ENCODE peak calls at places on chromosomes 6 and 20, in five cellular contexts. F is AG10803, J is choroid plexus epithelial cell, R is lower leg skin, Q is GM23338. D is an unnamed sample.

GRCh38 chr20:44850272-44850671 is 35.2 kb upstream of the YWHAB start:
- DNase-seq in J (no peak), F (no peak), R (no peak), Q (no peak), D (no peak)

GRCh38 chr6:39834278-39834677 is 42.1 kb downstream of the DAAM2 start:
- DNase-seq in R (no peak), Q (no peak), J (no peak), F (no peak), D (no peak)

GRCh38 chr20:11128131-11128831 is 454.5 kb upstream of the JAG1 start:
- DNase-seq in J (peak), Q (no peak), F (peak), R (peak), D (no peak)

GRCh38 chr6:16822975-16823374 is 61.7 kb upstream of the ATXN1 start:
- DNase-seq in F (no peak), Q (peak), R (no peak), J (no peak), D (no peak)

GRCh38 chr6:72826033-72826432 is 204.2 kb downstream of the KCNQ5 start:
- DNase-seq in R (no peak), F (no peak), Q (no peak), J (peak), D (no peak)

GRCh38 chr20:6851136-6851535 is 83.7 kb downstream of the BMP2 start:
- DNase-seq in Q (no peak), J (no peak), F (no peak), R (no peak), D (no peak)

GRCh38 chr6:27591660-27592059 is 118.8 kb upstream of the ZNF184 start:
- DNase-seq in Q (peak), J (peak), F (no peak), R (no peak), D (no peak)

GRCh38 chr6:33790910-33791309 is 2.0 kb upstream of the LEMD2 start:
- DNase-seq in R (no peak), F (no peak), J (no peak), Q (no peak), D (no peak)

GRCh38 chr6:112360498-112360897 is 13.4 kb downstream of the RFPL4B start:
- DNase-seq in Q (no peak), F (peak), J (peak), R (no peak), D (no peak)

GRCh38 chr20:16222859-16223411 is 350.3 kb downstream of the KIF16B start:
- DNase-seq in Q (no peak), J (no peak), R (no peak), F (no peak), D (no peak)

GRCh38 chr6:9801255-9801757 is 613.6 kb downstream of the TFAP2A start:
- DNase-seq in F (peak), J (no peak), R (no peak), Q (no peak), D (no peak)

GRCh38 chr20:12098411-12098810 is 180.7 kb downstream of the BTBD3 start:
- DNase-seq in R (no peak), Q (no peak), F (no peak), J (no peak), D (no peak)

GRCh38 chr20:37533154-37533715 is 5.6 kb upstream of the BLCAP start:
- DNase-seq in R (no peak), Q (no peak), J (no peak), F (no peak), D (no peak)

GRCh38 chr6:113632220-113632864 is 224.8 kb upstream of the MARCKS start:
- DNase-seq in Q (no peak), F (peak), J (peak), R (peak), D (no peak)

GRCh38 chr20:32483351-32484220 is 101.5 kb downstream of the NOL4L start:
- DNase-seq in Q (peak), F (peak), R (no peak), J (peak), D (no peak)

GRCh38 chr6:82783587-82784253 is 281.9 kb downstream of the UBE3D start:
- DNase-seq in Q (peak), R (no peak), F (no peak), J (no peak), D (no peak)

GRCh38 chr6:64012351-64013060 is 376.9 kb downstream of the PHF3 start:
- DNase-seq in Q (peak), F (peak), R (no peak), J (peak), D (no peak)
- TF ChIP-seq CTCF in Q (peak), F (peak), R (no peak), J (peak), D (no peak)

GRCh38 chr6:159789377-159790148 is at the start of gene TCP1:
- DNase-seq in R (peak), Q (peak), F (peak), J (peak), D (peak)
- TF ChIP-seq CTCF in R (no peak), Q (no peak), F (no peak), J (no peak), D (no peak)

GRCh38 chr6:44298055-44298803 is 14.9 kb downstream of the AARS2 start:
- DNase-seq in J (peak), F (no peak), Q (peak), R (no peak), D (no peak)
- TF ChIP-seq CTCF in J (no peak), F (no peak), Q (peak), R (no peak), D (no peak)

DNA sequence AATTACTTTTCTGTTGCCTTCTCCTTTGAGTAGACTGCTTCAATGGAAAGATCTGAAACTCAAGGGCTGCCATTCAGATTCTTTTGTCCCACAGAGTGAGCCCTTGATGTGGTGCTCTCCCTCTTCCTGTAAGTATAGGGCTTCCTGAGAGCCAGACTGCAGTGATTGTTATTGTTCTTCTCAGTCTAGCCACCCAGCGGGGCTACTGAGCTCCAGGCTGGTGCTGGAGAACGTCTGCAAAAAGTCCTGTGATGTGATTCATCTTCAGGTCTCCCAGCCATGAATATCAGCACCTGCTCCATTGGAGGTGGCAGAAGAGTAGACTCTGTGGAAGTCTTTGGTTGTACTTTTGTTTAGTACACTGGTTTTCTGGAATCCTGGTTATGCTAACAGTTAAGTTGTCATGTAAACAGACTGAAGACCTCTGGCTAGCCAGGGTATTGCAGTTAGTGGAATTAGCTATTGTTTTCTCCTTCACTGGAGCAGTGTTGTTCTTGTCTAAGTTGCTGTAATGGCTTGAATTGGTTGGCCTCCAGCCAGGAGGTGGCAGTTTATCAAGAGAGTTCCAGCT is 240.9 kb downstream of the COL12A1 start:
- DNase-seq in R (no peak), F (no peak), Q (peak), J (no peak), D (no peak)
- TF ChIP-seq CTCF in R (no peak), F (no peak), Q (peak), J (no peak), D (no peak)

DNA sequence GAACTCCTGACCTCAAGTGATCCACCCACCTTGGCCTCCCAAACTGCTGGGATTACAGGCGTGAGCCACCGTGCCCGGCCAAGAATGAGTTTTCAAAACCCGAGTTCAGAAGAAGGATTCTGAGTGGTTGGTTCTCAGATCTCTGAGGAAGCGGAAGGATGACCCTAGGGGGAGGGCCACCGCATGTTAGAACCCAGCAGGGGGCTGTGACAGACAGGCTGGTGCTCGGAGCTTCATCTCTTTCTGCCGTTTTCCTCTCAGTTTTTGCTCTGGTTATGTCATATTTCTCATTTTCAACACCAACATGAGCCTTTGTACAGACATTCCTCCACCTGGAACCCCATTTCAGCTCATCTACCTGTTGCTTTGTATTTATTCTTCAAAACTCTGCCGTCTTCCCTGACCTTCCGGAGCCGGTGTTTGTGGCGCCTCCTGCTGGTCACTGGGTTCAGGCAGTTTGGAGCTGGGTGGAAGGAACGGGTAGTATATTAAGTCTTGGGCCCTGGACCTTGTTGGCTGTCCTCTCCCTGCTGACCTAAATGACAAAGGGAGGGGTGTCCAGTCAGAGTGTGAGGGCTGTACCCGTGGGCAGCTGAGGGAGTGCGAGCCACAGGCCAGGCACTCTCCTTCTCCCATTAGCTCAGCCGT is at the start of gene DEFB123:
- DNase-seq in F (no peak), Q (peak), J (no peak), R (no peak), D (no peak)
- TF ChIP-seq CTCF in F (no peak), Q (peak), J (peak), R (no peak), D (no peak)

GRCh38 chr6:159853735-159854134 is 37.1 kb upstream of the MAS1 start:
- DNase-seq in Q (no peak), R (no peak), F (no peak), J (no peak), D (no peak)

GRCh38 chr6:159858259-159858658 is 32.5 kb upstream of the MAS1 start:
- DNase-seq in R (no peak), J (no peak), Q (no peak), F (no peak), D (no peak)

GRCh38 chr6:159852877-159853276 is 37.9 kb upstream of the MAS1 start:
- DNase-seq in F (peak), J (no peak), Q (peak), R (no peak), D (no peak)
- TF ChIP-seq CTCF in F (peak), J (peak), Q (peak), R (no peak), D (no peak)

DNA sequence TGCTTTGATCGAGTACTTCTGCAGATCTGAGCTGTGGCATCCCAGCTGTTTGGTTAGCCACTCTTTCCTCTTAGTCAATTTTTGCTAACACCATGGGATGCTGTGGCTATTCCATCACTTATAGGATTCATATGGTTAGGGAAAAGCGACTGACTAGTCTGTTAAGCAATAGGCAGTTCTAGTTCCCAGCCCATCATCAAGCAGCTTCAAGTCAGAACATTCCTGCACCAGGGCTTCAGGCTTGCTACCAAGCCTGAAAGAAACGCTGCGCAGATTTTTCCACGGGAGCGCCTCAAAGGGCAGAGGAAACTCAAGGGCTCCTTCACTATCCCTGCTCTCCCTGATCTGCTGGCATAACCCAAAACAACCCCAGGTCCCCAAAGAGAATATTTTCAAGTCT is 159.8 kb upstream of the SUPT3H start:
- DNase-seq in Q (no peak), R (no peak), J (no peak), F (peak), D (no peak)
- TF ChIP-seq CTCF in Q (no peak), R (no peak), J (no peak), F (no peak), D (no peak)

DNA sequence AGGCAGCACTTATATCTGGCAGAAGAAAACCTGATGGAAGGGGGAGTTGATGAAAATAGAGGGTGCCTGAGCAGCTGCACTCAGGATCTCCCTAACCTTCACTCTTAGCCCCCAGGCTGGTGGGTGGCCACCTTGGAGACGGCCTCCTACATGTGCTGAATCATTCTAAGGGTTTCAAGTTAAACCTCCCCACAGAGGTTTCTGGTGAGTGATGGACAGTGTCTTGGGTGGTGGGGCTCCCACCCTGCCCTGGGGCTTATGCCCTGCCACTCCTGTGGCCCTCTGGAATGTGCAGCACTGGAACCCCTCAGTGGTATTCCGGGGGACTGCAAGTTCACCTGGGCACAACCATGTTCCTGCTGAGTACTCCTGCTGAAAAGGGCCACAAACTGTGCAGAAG is 357.2 kb downstream of the CD83 start:
- DNase-seq in J (no peak), F (no peak), Q (no peak), R (no peak), D (no peak)
- TF ChIP-seq CTCF in J (no peak), F (no peak), Q (peak), R (no peak), D (no peak)

GRCh38 chr6:158071121-158072082 is 89.7 kb downstream of the SYNJ2 start:
- DNase-seq in R (no peak), J (no peak), F (no peak), Q (no peak), D (no peak)
- TF ChIP-seq CTCF in R (no peak), J (no peak), F (no peak), Q (no peak), D (no peak)

GRCh38 chr20:41353530-41353929 is 12.9 kb downstream of the LPIN3 start:
- DNase-seq in J (no peak), F (no peak), R (no peak), Q (no peak), D (no peak)

GRCh38 chr20:41349943-41350342 is 9.3 kb downstream of the LPIN3 start:
- DNase-seq in F (no peak), J (no peak), Q (no peak), R (no peak), D (no peak)

GRCh38 chr20:41355192-41355591 is 11.4 kb downstream of the EMILIN3 start:
- DNase-seq in F (no peak), Q (no peak), R (no peak), J (no peak), D (no peak)

GRCh38 chr20:41352106-41352505 is 11.5 kb downstream of the LPIN3 start:
- DNase-seq in Q (peak), F (no peak), J (no peak), R (no peak), D (no peak)

DNA sequence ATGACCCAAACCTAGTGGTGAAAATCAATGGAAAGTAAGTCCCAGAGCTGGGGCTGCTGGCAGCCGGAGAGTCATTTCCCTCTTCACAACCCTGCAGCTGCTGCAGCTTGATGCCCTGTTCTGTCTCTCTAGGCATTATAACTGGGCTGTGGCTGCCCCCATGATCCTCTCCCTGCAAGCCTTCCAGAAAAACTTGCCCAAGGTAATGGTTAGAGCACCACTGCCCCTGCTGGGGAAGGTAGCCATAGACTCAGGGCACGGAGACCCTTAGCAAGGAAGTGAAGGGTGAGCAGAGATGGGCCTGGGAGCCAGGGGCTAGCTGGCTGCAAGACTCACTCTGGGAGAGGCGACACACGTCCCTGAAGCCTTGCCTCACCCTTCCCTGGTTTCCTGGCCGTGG is 12.0 kb downstream of the LPIN3 start:
- DNase-seq in J (no peak), R (no peak), Q (peak), F (no peak), D (no peak)
- TF ChIP-seq CTCF in J (peak), R (no peak), Q (no peak), F (no peak), D (no peak)